ENCODE peak calls at places on chromosomes 12 and 14, in five cellular contexts. U, I, S, T and P are unnamed samples.

GRCh38 chr12:69570000-69570516 is 15.2 kb upstream of the CCT2 start:
- DNase-seq in U (no peak), I (no peak), S (no peak), T (no peak), P (no peak)

GRCh38 chr12:16670456-16671050 is 64.6 kb upstream of the LMO3 start:
- DNase-seq in U (no peak), I (no peak), S (no peak), T (no peak), P (no peak)

GRCh38 chr14:72541546-72541945 is 352.4 kb downstream of the DPF3 start:
- DNase-seq in U (no peak), I (no peak), S (no peak), T (no peak), P (no peak)

GRCh38 chr12:117098361-117099217 is 627 bp downstream of the TESC start:
- DNase-seq in U (no peak), I (no peak), S (no peak), T (no peak), P (peak)

GRCh38 chr12:65944637-65945036 is 120.4 kb downstream of the HMGA2 start:
- DNase-seq in U (no peak), I (no peak), S (no peak), T (no peak), P (no peak)

GRCh38 chr12:120060196-120060595 is 56.4 kb downstream of the RAB35 start:
- DNase-seq in U (no peak), I (no peak), S (no peak), T (no peak), P (no peak)

GRCh38 chr12:70258605-70259403 is 15.6 kb downstream of the CNOT2 start:
- DNase-seq in U (no peak), I (no peak), S (no peak), T (no peak), P (no peak)

GRCh38 chr12:122985590-122986257 is 5.2 kb downstream of the ARL6IP4 start:
- DNase-seq in U (no peak), I (no peak), S (no peak), T (no peak), P (no peak)

GRCh38 chr12:34526946-34527345 is 504.6 kb downstream of the ALG10 start:
- DNase-seq in U (no peak), I (no peak), S (no peak), T (no peak), P (no peak)

GRCh38 chr12:67911293-67911637 is 78.0 kb upstream of the IFNG-AS1 start:
- DNase-seq in U (no peak), I (no peak), S (no peak), T (no peak), P (no peak)

GRCh38 chr12:109473006-109473405 is 4.1 kb downstream of the KCTD10 start:
- DNase-seq in U (no peak), I (no peak), S (no peak), T (no peak), P (no peak)

GRCh38 chr14:95313707-95314106 is 6.0 kb downstream of the CLMN start:
- DNase-seq in U (peak), I (peak), S (no peak), T (peak), P (no peak)

GRCh38 chr12:18422849-18423248 is 161.5 kb downstream of the PIK3C2G start:
- DNase-seq in U (no peak), I (no peak), S (no peak), T (no peak), P (no peak)

GRCh38 chr14:69612759-69613145 is 1.4 kb downstream of the SUSD6 start:
- DNase-seq in U (no peak), I (no peak), S (no peak), T (no peak), P (no peak)

GRCh38 chr14:74583689-74584434 is 28.2 kb downstream of the LTBP2 start:
- DNase-seq in U (no peak), I (peak), S (no peak), T (no peak), P (no peak)

GRCh38 chr12:21433525-21433924 is 3.9 kb upstream of the PYROXD1 start:
- DNase-seq in U (no peak), I (no peak), S (no peak), T (no peak), P (no peak)

GRCh38 chr12:83008703-83009102 is 322.0 kb downstream of the TMTC2 start:
- DNase-seq in U (no peak), I (no peak), S (no peak), T (no peak), P (no peak)

GRCh38 chr12:25553083-25553482 is at the start of gene LMNTD1:
- DNase-seq in U (peak), I (peak), S (no peak), T (no peak), P (no peak)

GRCh38 chr14:36424478-36425102 is 95.4 kb downstream of the NKX2-1 start:
- DNase-seq in U (no peak), I (no peak), S (no peak), T (no peak), P (no peak)

GRCh38 chr14:83004456-83005006 is 1470.9 kb upstream of the SEL1L start:
- DNase-seq in U (no peak), I (no peak), S (no peak), T (no peak), P (no peak)

GRCh38 chr14:69626132-69626500 is 14.7 kb downstream of the SUSD6 start:
- DNase-seq in U (no peak), I (no peak), S (no peak), T (no peak), P (no peak)

GRCh38 chr14:104298458-104298857 is 160.1 kb downstream of the KIF26A start:
- DNase-seq in U (no peak), I (no peak), S (no peak), T (no peak), P (no peak)

GRCh38 chr12:90028620-90029051 is 320.0 kb upstream of the ATP2B1 start:
- DNase-seq in U (no peak), I (no peak), S (no peak), T (no peak), P (no peak)

GRCh38 chr14:97930191-97930590 is 1133.0 kb downstream of the VRK1 start:
- DNase-seq in U (no peak), I (peak), S (no peak), T (no peak), P (no peak)

GRCh38 chr14:99725774-99726537 is 41.9 kb downstream of the CYP46A1 start:
- DNase-seq in U (no peak), I (no peak), S (no peak), T (peak), P (no peak)

GRCh38 chr12:96770239-96770780 is 136.7 kb upstream of the NEDD1 start:
- DNase-seq in U (no peak), I (no peak), S (no peak), T (no peak), P (no peak)

GRCh38 chr14:93566065-93566693 is 135.4 kb downstream of the UNC79 start:
- DNase-seq in U (no peak), I (no peak), S (no peak), T (no peak), P (no peak)

GRCh38 chr14:100132161-100132902 is 27.1 kb downstream of the DEGS2 start:
- DNase-seq in U (peak), I (no peak), S (no peak), T (no peak), P (no peak)

DNA sequence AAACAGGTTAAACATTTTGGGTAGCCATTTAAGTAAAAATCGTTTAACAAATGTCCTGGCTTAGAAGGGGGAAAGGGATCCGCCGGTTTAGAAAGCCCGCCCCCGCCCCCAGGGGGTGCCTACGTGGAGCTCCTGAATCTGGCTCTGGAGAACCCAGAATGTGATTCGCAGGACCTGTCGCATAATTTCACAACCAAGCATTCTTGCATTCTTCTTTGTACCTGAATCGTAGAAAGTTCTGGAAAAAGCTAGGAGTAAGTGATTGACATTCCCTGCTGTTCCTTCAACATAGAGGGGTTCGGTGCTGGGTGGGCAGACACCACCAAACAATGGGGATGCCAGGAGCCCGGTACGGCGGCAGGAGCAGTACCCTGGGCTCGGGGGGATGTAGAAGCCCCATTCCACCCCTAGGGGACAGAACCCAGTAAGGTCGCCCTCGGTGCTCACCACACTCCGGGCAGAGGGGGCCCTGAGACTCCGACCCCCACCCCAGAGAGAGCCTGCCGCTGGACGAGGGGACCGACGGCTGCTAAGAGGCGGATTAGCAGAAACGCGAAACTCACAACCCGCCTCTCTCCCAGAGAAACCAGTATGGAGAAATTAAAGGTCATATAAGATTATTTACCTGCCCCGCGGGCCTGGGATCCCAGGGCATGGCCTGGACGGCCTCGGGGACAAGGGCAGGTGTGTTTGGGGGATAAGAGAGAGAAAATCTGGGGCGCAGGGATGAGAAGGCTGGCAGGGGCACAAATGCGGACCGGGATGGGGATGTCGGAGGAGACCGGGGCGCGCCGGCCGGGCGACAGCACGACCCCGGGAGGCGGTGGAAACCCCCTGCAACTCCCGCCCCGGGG is 547 bp downstream of the CSRP2 start:
- DNase-seq in U (no peak), I (peak), S (peak), T (peak), P (no peak)
- TF ChIP-seq CTCF in U (peak), I (no peak), S (peak), T (no peak), P (no peak)

GRCh38 chr14:57293851-57294837 is 25.4 kb downstream of the AP5M1 start:
- DNase-seq in U (no peak), I (peak), S (no peak), T (no peak), P (no peak)
- TF ChIP-seq CTCF in U (peak), I (peak), S (no peak), T (peak), P (no peak)

GRCh38 chr14:25516838-25517237 is 466.9 kb upstream of the STXBP6 start:
- DNase-seq in U (no peak), I (no peak), S (no peak), T (no peak), P (no peak)

DNA sequence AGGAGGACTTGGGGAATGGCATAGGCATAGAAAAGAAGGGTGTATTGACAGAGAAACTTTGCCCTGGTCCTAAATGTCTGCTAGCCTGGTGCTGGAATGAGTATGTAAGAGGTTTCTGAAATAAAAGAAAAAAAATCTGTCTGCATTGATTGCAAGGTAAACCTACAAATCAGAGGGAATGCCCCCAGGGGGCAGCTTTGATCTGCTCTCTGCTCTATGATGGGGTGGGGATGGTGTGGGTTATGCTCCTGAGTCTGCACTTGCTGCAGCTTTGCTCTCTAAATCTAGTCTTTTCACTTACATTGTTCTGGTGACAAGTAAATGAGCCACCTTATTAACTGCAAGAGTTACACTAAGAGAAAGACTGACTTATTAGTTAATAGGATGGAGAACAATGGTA is 468.4 kb upstream of the STXBP6 start:
- DNase-seq in U (no peak), I (no peak), S (no peak), T (no peak), P (no peak)
- TF ChIP-seq CTCF in U (no peak), I (no peak), S (no peak), T (no peak), P (no peak)

DNA sequence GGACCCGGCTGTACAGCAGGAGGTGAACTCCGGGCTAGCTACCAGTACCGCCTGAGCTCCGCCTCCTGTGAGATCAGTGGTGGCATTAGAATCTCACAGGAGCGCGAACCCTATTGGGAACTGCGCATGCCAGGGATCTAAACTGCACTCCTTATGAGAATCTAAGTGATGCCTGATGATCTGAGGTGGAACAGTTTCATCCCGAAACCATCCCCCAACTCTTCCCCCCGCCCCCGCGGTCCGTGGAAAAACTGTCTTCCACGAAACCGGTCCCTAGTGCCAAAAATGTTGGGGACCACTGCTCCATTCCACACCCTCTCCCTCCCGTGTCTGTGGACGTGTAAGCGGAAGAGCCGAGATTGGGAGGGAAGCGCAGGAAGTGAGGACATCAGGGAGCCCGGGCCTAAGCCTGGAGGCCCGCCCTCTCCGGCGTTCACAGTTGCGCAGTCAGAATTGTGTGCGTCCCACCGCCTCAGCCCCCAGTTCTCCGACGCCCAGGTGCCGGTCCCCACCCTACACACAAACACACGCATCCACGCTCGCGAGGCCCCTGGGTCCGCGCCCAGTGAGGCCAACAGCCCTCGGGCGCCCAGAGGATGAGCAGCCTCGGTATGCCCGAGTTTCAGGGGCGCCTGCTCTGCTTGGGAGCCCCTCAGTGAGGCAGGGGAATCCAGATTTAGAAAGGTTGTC is 1.8 kb upstream of the RNASE4 start:
- DNase-seq in U (peak), I (peak), S (peak), T (peak), P (peak)
- TF ChIP-seq CTCF in U (no peak), I (peak), S (no peak), T (peak), P (no peak)

DNA sequence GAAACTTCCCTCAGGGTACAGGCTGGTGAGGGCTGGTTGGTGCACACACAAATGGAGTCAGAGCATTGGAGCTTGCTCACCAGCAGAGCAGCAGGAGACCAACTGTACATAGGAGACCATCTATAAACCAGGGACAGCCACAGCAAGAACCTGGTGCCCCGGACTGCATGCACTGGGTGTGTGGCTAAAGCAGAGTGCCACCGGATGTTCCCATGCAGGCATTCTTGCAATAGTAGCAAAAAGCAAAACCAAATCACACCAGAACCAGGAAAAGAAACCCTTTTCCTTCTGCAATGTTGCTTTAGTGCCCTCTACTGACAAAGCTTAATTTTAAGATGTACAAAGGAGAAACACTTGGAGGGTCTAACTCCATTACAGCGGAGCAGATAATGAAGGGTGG is 136.3 kb downstream of the MDGA2 start:
- DNase-seq in U (no peak), I (peak), S (no peak), T (no peak), P (peak)
- TF ChIP-seq CTCF in U (no peak), I (peak), S (peak), T (peak), P (no peak)

GRCh38 chr12:52221912-52222457 is 11.1 kb upstream of the KRT7 start:
- DNase-seq in U (no peak), I (peak), S (peak), T (peak), P (peak)
- TF ChIP-seq CTCF in U (peak), I (peak), S (peak), T (peak), P (peak)

GRCh38 chr14:55130194-55130550 is 1.1 kb downstream of the LGALS3 start:
- DNase-seq in U (no peak), I (no peak), S (no peak), T (no peak), P (no peak)

GRCh38 chr14:55136868-55137785 is 8.1 kb downstream of the LGALS3 start:
- DNase-seq in U (peak), I (no peak), S (no peak), T (no peak), P (no peak)

GRCh38 chr14:55136241-55136640 is 7.2 kb downstream of the LGALS3 start:
- DNase-seq in U (no peak), I (no peak), S (no peak), T (no peak), P (no peak)

GRCh38 chr14:55131782-55132181 is 2.7 kb downstream of the LGALS3 start:
- DNase-seq in U (no peak), I (no peak), S (no peak), T (no peak), P (no peak)

GRCh38 chr14:55133416-55133815 is 4.4 kb downstream of the LGALS3 start:
- DNase-seq in U (no peak), I (peak), S (no peak), T (no peak), P (no peak)
- TF ChIP-seq CTCF in U (peak), I (peak), S (no peak), T (peak), P (no peak)